ENCODE peak calls at places on chromosomes 16 and 17, in eight cellular contexts. Y is GM10248; E is HT-29; L is memory B cell; C is heart left ventricle; R is effector memory CD8-positive, alpha-beta T cell; H is astrocyte of the spinal cord; M is nephron progenitor cell. P is an unnamed sample.

GRCh38 chr17:40034426-40035161 is 19.4 kb downstream of the CSF3 start:
- DNase-seq in Y (no peak), E (no peak), L (no peak), C (no peak), R (no peak), H (no peak), M (no peak), P (no peak)

GRCh38 chr16:23836404-23837291 is 865 bp downstream of the PRKCB start:
- DNase-seq in Y (peak), E (no peak), L (peak), C (no peak), R (peak), H (no peak), M (peak), P (no peak)

GRCh38 chr16:19521471-19522368 is at the start of gene GDE1:
- DNase-seq in Y (peak), E (peak), L (peak), C (peak), R (peak), H (peak), M (peak), P (peak)

GRCh38 chr17:43402078-43402477 is 3.3 kb downstream of the ARL4D start:
- DNase-seq in Y (no peak), E (no peak), L (no peak), C (no peak), R (no peak), H (no peak), M (peak), P (no peak)

GRCh38 chr17:77728022-77728671 is 230.4 kb upstream of the TNRC6C start:
- DNase-seq in Y (no peak), E (peak), L (no peak), C (peak), R (no peak), H (no peak), M (no peak), P (peak)

GRCh38 chr16:68097088-68097487 is 11.9 kb downstream of the NFATC3 start:
- DNase-seq in Y (no peak), E (no peak), L (no peak), C (no peak), R (no peak), H (no peak), M (no peak), P (no peak)

GRCh38 chr17:55561973-55562495 is 50.8 kb upstream of the SMIM36 start:
- DNase-seq in Y (no peak), E (no peak), L (no peak), C (no peak), R (no peak), H (no peak), M (no peak), P (no peak)

GRCh38 chr17:42305543-42306384 is 17.5 kb downstream of the STAT5A start:
- DNase-seq in Y (no peak), E (no peak), L (no peak), C (no peak), R (no peak), H (no peak), M (no peak), P (no peak)

GRCh38 chr17:45979137-45979536 is 19.9 kb upstream of the STH start:
- DNase-seq in Y (no peak), E (no peak), L (no peak), C (no peak), R (no peak), H (no peak), M (no peak), P (no peak)

GRCh38 chr16:31513126-31513525 is 4.9 kb upstream of the RUSF1 start:
- DNase-seq in Y (no peak), E (peak), L (no peak), C (no peak), R (no peak), H (peak), M (no peak), P (peak)

GRCh38 chr17:69232650-69233049 is 4.0 kb upstream of the ABCA10 start:
- DNase-seq in Y (no peak), E (no peak), L (no peak), C (no peak), R (no peak), H (no peak), M (no peak), P (no peak)

GRCh38 chr16:86375370-86375769 is 135.0 kb upstream of the FOXF1 start:
- DNase-seq in Y (no peak), E (no peak), L (no peak), C (no peak), R (no peak), H (peak), M (no peak), P (peak)

GRCh38 chr17:55705847-55706246 is 16.8 kb downstream of the TMEM100 start:
- DNase-seq in Y (no peak), E (no peak), L (no peak), C (no peak), R (no peak), H (no peak), M (no peak), P (no peak)

GRCh38 chr16:24609740-24610420 is 70.5 kb downstream of the RBBP6 start:
- DNase-seq in Y (no peak), E (peak), L (peak), C (peak), R (no peak), H (peak), M (peak), P (peak)

GRCh38 chr16:58661199-58661830 is 23.3 kb downstream of the SLC38A7 start:
- DNase-seq in Y (peak), E (peak), L (no peak), C (peak), R (no peak), H (peak), M (peak), P (peak)

GRCh38 chr17:33989357-33990148 is 265.5 kb upstream of the CCL2 start:
- DNase-seq in Y (no peak), E (no peak), L (no peak), C (no peak), R (no peak), H (no peak), M (no peak), P (no peak)

GRCh38 chr16:14472357-14472756 is 157.7 kb downstream of the PARN start:
- DNase-seq in Y (no peak), E (no peak), L (no peak), C (no peak), R (no peak), H (no peak), M (no peak), P (no peak)

GRCh38 chr17:79778504-79779087 is 648 bp downstream of the CBX2 start:
- DNase-seq in Y (peak), E (no peak), L (no peak), C (no peak), R (no peak), H (no peak), M (peak), P (peak)

GRCh38 chr16:83994703-83995102 is 26.7 kb downstream of the NECAB2 start:
- DNase-seq in Y (no peak), E (no peak), L (no peak), C (no peak), R (no peak), H (no peak), M (no peak), P (no peak)

GRCh38 chr17:79938696-79939435 is 96.8 kb downstream of the TBC1D16 start:
- DNase-seq in Y (no peak), E (no peak), L (no peak), C (no peak), R (no peak), H (no peak), M (no peak), P (peak)

GRCh38 chr16:4319454-4319853 is 3.6 kb downstream of the GLIS2 start:
- DNase-seq in Y (peak), E (no peak), L (peak), C (no peak), R (peak), H (no peak), M (no peak), P (no peak)

GRCh38 chr16:85924675-85925074 is 25.7 kb downstream of the IRF8 start:
- DNase-seq in Y (no peak), E (no peak), L (no peak), C (no peak), R (no peak), H (no peak), M (no peak), P (no peak)

GRCh38 chr16:79100456-79100855 is 500.1 kb downstream of the MAF start:
- DNase-seq in Y (no peak), E (no peak), L (no peak), C (no peak), R (no peak), H (no peak), M (no peak), P (no peak)

GRCh38 chr16:69930117-69930776 is 20.9 kb upstream of the CLEC18A start:
- DNase-seq in Y (peak), E (peak), L (peak), C (peak), R (peak), H (peak), M (peak), P (peak)